ENCODE peak calls at places on chromosome 22, in eight cellular contexts. L, H, Z, D, Q, A, B and K are unnamed samples.
A peak's percentile ranks its signal among the peaks of the same experiment; 100 is the strongest.

GRCh38 chr22:31839986-31840385 is 86.2 kb downstream of the DEPDC5 start:
- DNase-seq in L (no peak), H (no peak), Z (no peak), D (no peak), Q (no peak), A (no peak), B (no peak), K (no peak)

GRCh38 chr22:16808744-16809143 is 16.5 kb downstream of the XKR3 start:
- DNase-seq in L (no peak), H (no peak), Z (no peak), D (no peak), Q (no peak), A (no peak), B (no peak), K (no peak)

GRCh38 chr22:43792905-43793304 is 19.2 kb downstream of the EFCAB6 start:
- DNase-seq in L (no peak), H (no peak), Z (no peak), D (no peak), Q (no peak), A (no peak), B (no peak), K (no peak)

GRCh38 chr22:50684986-50685385 is 12.4 kb downstream of the SHANK3 start:
- DNase-seq in L (no peak), H (no peak), Z (no peak), D (peak; percentile 11), Q (no peak), A (no peak), B (no peak), K (no peak)

GRCh38 chr22:43066134-43066533 is 23.1 kb downstream of the TTLL1 start:
- DNase-seq in L (no peak), H (no peak), Z (no peak), D (no peak), Q (no peak), A (no peak), B (no peak), K (no peak)

GRCh38 chr22:17919276-17920144 is 104.9 kb downstream of the MICAL3 start:
- DNase-seq in L (no peak), H (no peak), Z (no peak), D (no peak), Q (no peak), A (no peak), B (no peak), K (no peak)

GRCh38 chr22:17945851-17946690 is 78.3 kb downstream of the MICAL3 start:
- DNase-seq in L (no peak), H (no peak), Z (no peak), D (no peak), Q (no peak), A (no peak), B (no peak), K (no peak)

GRCh38 chr22:37043828-37044538 is 7.6 kb upstream of the KCTD17 start:
- DNase-seq in L (peak; percentile 73), H (no peak), Z (peak; percentile 87), D (peak; percentile 33), Q (no peak), A (no peak), B (peak; percentile 77), K (peak; percentile 30)

GRCh38 chr22:49212002-49212401 is 615.7 kb downstream of the BRD1 start:
- DNase-seq in L (peak; percentile 18), H (no peak), Z (no peak), D (no peak), Q (no peak), A (no peak), B (no peak), K (no peak)

GRCh38 chr22:39725351-39726035 is 154.9 kb downstream of the CACNA1I start:
- DNase-seq in L (no peak), H (no peak), Z (no peak), D (no peak), Q (no peak), A (no peak), B (no peak), K (no peak)

GRCh38 chr22:48105254-48105653 is 1342.8 kb downstream of the TBC1D22A start:
- DNase-seq in L (no peak), H (no peak), Z (no peak), D (no peak), Q (no peak), A (no peak), B (no peak), K (no peak)

GRCh38 chr22:30429887-30430286 is 4.3 kb downstream of the MTFP1 start:
- DNase-seq in L (no peak), H (no peak), Z (no peak), D (no peak), Q (no peak), A (no peak), B (no peak), K (no peak)

GRCh38 chr22:39967103-39967829 is 7.1 kb downstream of the TMA7B start:
- DNase-seq in L (no peak), H (no peak), Z (no peak), D (peak; percentile 39), Q (no peak), A (no peak), B (no peak), K (no peak)

GRCh38 chr22:28750471-28750881 is 8.6 kb downstream of the HSCB start:
- DNase-seq in L (no peak), H (no peak), Z (no peak), D (peak; percentile 87), Q (no peak), A (no peak), B (no peak), K (no peak)

GRCh38 chr22:25849514-25849913 is 107.5 kb downstream of the MYO18B start:
- DNase-seq in L (no peak), H (no peak), Z (no peak), D (no peak), Q (no peak), A (no peak), B (no peak), K (no peak)

GRCh38 chr22:31150615-31151014 is 9.4 kb upstream of the RNF185 start:
- DNase-seq in L (no peak), H (no peak), Z (no peak), D (no peak), Q (no peak), A (no peak), B (no peak), K (no peak)

GRCh38 chr22:50059185-50059880 is 1.2 kb upstream of the TTLL8 start:
- DNase-seq in L (no peak), H (no peak), Z (peak; percentile 77), D (peak; percentile 58), Q (no peak), A (no peak), B (peak; percentile 3), K (no peak)

GRCh38 chr22:41341990-41342389 is 39.8 kb upstream of the TEF start:
- DNase-seq in L (no peak), H (no peak), Z (no peak), D (no peak), Q (no peak), A (no peak), B (no peak), K (no peak)